ENCODE peak calls at places on chromosome 22, in ten cellular contexts. S is neural progenitor cell, E is fibroblast of lung, Q is upper lobe of right lung, P is Peyer's patch, N is hepatocyte, X is HFF-Myc, C is mucosa of descending colon, K is astrocyte of the spinal cord, M is AG10803. U is an unnamed sample.

GRCh38 chr22:49247194-49247924 is 580.3 kb downstream of the BRD1 start:
- DNase-seq in M (no peak), X (no peak), P (no peak), K (no peak), Q (no peak), C (no peak), N (no peak), E (no peak), S (no peak), U (no peak)

GRCh38 chr22:40628354-40629042 is 8.0 kb downstream of the MRTFA start:
- DNase-seq in K (peak), P (no peak), M (peak), N (no peak), Q (peak), S (no peak), E (peak), X (no peak), C (no peak), U (no peak)

GRCh38 chr22:41324818-41325528 is 23.6 kb downstream of the ZC3H7B start:
- DNase-seq in M (no peak), E (no peak), X (no peak), C (no peak), S (no peak), P (no peak), K (no peak), N (no peak), Q (no peak), U (no peak)

GRCh38 chr22:48959496-48959895 is 868.2 kb downstream of the BRD1 start:
- DNase-seq in S (no peak), K (no peak), Q (peak), M (no peak), P (peak), C (no peak), X (no peak), N (no peak), E (no peak), U (no peak)

GRCh38 chr22:43826142-43827093 is 14.3 kb upstream of the EFCAB6 start:
- DNase-seq in E (peak), X (no peak), N (peak), C (peak), M (peak), K (peak), P (no peak), Q (peak), S (no peak), U (peak)

GRCh38 chr22:49719046-49719445 is 108.6 kb downstream of the BRD1 start:
- DNase-seq in C (no peak), Q (no peak), N (no peak), X (no peak), P (no peak), M (no peak), K (no peak), E (no peak), S (no peak), U (no peak)

GRCh38 chr22:37880668-37881440 is 25.2 kb upstream of the MICALL1 start:
- DNase-seq in M (peak), X (no peak), Q (no peak), N (no peak), E (peak), P (no peak), S (no peak), K (peak), C (no peak), U (no peak)

GRCh38 chr22:26406118-26406517 is 22.9 kb upstream of the ASPHD2 start:
- DNase-seq in S (no peak), N (no peak), E (peak), P (no peak), C (no peak), X (no peak), K (peak), M (peak), Q (no peak), U (no peak)

GRCh38 chr22:46487318-46487717 is 50.1 kb downstream of the CELSR1 start:
- DNase-seq in S (no peak), M (no peak), X (no peak), C (no peak), Q (no peak), P (no peak), N (peak), K (no peak), E (no peak), U (no peak)

GRCh38 chr22:37643225-37643847 is 3.9 kb downstream of the SH3BP1 start:
- DNase-seq in S (peak), N (peak), K (peak), P (peak), C (peak), X (peak), M (peak), Q (peak), E (peak), U (peak)

GRCh38 chr22:29476116-29476515 is 3.9 kb upstream of the NEFH start:
- DNase-seq in M (no peak), K (no peak), E (no peak), C (no peak), X (no peak), S (peak), Q (no peak), P (no peak), N (no peak), U (no peak)

GRCh38 chr22:19718255-19719054 is 4.2 kb downstream of the SEPTIN5 start:
- DNase-seq in E (no peak), M (no peak), Q (no peak), P (no peak), S (no peak), C (no peak), N (no peak), K (no peak), X (no peak), U (no peak)
- TF ChIP-seq CTCF in E (no peak), M (no peak), Q (no peak), P (no peak), S (no peak), C (no peak), N (no peak), K (no peak), X (no peak), U (peak)

DNA sequence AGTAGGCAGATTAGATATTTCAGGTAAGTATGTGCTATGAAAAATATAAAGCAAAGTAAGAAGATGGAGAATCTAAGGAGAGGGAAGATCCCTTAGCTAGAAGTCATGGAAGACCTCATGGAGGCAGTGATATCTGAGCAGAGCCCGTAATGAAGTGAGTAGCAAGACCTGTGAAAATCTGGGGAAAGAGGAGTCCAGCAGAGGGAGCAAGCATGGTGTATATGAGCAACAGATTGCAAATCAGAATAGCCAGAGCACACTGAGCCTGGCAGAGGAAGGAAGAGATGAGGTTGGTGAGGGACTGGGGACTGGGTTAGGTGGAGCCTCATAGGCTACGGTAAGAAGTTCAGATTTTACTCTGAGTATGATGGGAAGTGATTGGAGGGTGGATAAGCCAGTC is 9.4 kb downstream of the LHFPL7 start:
- DNase-seq in N (peak), S (peak), Q (no peak), K (peak), X (no peak), M (no peak), C (peak), E (no peak), P (no peak), U (no peak)
- TF ChIP-seq CTCF in N (peak), S (peak), Q (no peak), K (peak), X (peak), M (peak), C (no peak), E (peak), P (no peak), U (no peak)

DNA sequence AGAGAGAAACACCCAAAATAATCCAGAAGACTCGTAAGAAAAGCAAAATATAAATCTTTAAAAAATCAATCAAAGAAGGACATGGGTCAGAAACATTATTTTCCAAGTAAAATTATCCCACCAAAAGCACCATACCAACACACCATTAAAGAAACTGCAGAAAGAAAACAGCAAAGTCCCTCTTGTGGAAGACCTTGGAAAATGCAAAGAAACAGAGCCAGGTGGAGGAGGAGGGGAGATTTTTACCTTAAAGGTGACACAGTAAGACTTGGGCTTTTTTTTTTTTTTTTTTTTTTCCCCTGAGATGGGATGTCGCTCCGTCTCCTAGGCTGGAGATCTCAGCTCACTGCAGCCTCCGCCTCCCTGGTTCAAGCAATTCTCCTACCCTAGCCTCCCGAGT is 123.8 kb downstream of the LARGE1 start:
- DNase-seq in M (no peak), C (no peak), P (no peak), E (no peak), K (no peak), S (no peak), X (no peak), N (no peak), Q (no peak), U (no peak)
- TF ChIP-seq CTCF in M (no peak), C (no peak), P (no peak), E (no peak), K (no peak), S (peak), X (no peak), N (no peak), Q (no peak), U (no peak)

GRCh38 chr22:36256474-36256873 is 3.5 kb downstream of the APOL1 start:
- DNase-seq in E (no peak), C (no peak), M (no peak), P (no peak), S (no peak), N (no peak), K (no peak), Q (no peak), X (no peak), U (no peak)

GRCh38 chr22:36257948-36258674 is 5.2 kb downstream of the APOL1 start:
- DNase-seq in C (no peak), S (no peak), N (no peak), E (no peak), Q (no peak), X (no peak), P (no peak), K (no peak), M (no peak), U (no peak)

GRCh38 chr22:36257308-36257707 is 4.4 kb downstream of the APOL1 start:
- DNase-seq in Q (no peak), X (no peak), P (no peak), K (no peak), N (no peak), M (no peak), C (no peak), S (no peak), E (no peak), U (no peak)

GRCh38 chr22:36252754-36253522 is at the start of gene APOL1:
- DNase-seq in P (peak), X (no peak), E (peak), K (no peak), Q (peak), N (peak), S (no peak), C (peak), M (peak), U (peak)

GRCh38 chr22:36253523-36254490 is 874 bp downstream of the APOL1 start:
- DNase-seq in M (no peak), N (no peak), K (no peak), Q (no peak), E (peak), S (no peak), X (no peak), C (peak), P (no peak), U (no peak)
- TF ChIP-seq CTCF in M (no peak), N (no peak), K (no peak), Q (no peak), E (no peak), S (no peak), X (no peak), C (no peak), P (no peak), U (no peak)

U was measured in B cell.